ENCODE peak calls at places on chromosomes 13 and 19, in five cellular contexts. P, Q, W, F and D are unnamed samples.

GRCh38 chr19:9306443-9306842 is 3.2 kb downstream of the ZNF699 start:
- DNase-seq in P (peak; percentile 72), F (no peak), Q (peak; percentile 91), W (no peak), D (peak; percentile 58)

GRCh38 chr19:41175825-41176734 is 16.9 kb upstream of the CYP2S1 start:
- DNase-seq in W (no peak), F (no peak), Q (peak; percentile 90), P (peak; percentile 23), D (peak; percentile 89)

GRCh38 chr19:17337675-17338439 is 504 bp downstream of the GTPBP3 start:
- DNase-seq in F (no peak), P (no peak), Q (peak; percentile 46), W (no peak), D (peak; percentile 60)

GRCh38 chr19:40370997-40371801 is 18.8 kb downstream of the HIPK4 start:
- DNase-seq in Q (no peak), F (no peak), P (no peak), W (no peak), D (no peak)

GRCh38 chr19:49502866-49503581 is 6.8 kb downstream of the RPS11 start:
- DNase-seq in W (peak; percentile 30), P (peak; percentile 65), Q (peak; percentile 70), F (no peak), D (peak; percentile 66)

GRCh38 chr13:73938375-73939070 is 195.7 kb downstream of the KLF12 start:
- DNase-seq in F (no peak), Q (peak; percentile 90), W (no peak), P (peak; percentile 51), D (peak; percentile 75)

GRCh38 chr13:29704648-29705047 is 109.2 kb upstream of the SLC7A1 start:
- DNase-seq in W (no peak), P (no peak), Q (no peak), F (no peak), D (peak; percentile 36)

GRCh38 chr19:16244091-16244490 is 46.4 kb downstream of the AP1M1 start:
- DNase-seq in P (peak; percentile 28), F (no peak), Q (peak; percentile 30), W (no peak), D (peak; percentile 57)

GRCh38 chr19:43780706-43781525 is at the start of gene KCNN4:
- DNase-seq in W (no peak), F (no peak), Q (peak; percentile 53), P (no peak), D (peak; percentile 28)

GRCh38 chr19:1254081-1254527 is 5.7 kb downstream of the MIDN start:
- DNase-seq in F (no peak), W (no peak), P (no peak), Q (no peak), D (no peak)

GRCh38 chr13:27375686-27376326 is 48.6 kb upstream of the GTF3A start:
- DNase-seq in Q (peak; percentile 64), F (peak; percentile 29), W (no peak), P (peak; percentile 43), D (peak; percentile 84)

GRCh38 chr19:29283366-29283765 is 70.4 kb upstream of the UQCRFS1 start:
- DNase-seq in F (no peak), W (no peak), Q (no peak), P (no peak), D (no peak)

GRCh38 chr19:19591133-19591825 is 27.2 kb downstream of the PBX4 start:
- DNase-seq in W (peak; percentile 31), Q (peak; percentile 99), P (peak; percentile 92), F (peak; percentile 42), D (peak; percentile 95)

GRCh38 chr13:41541142-41541938 is 84.0 kb downstream of the RGCC start:
- DNase-seq in W (no peak), F (no peak), P (no peak), Q (no peak), D (no peak)

GRCh38 chr13:80249906-80250513 is 90.9 kb downstream of the SPRY2 start:
- DNase-seq in Q (peak; percentile 30), P (no peak), W (no peak), F (no peak), D (peak; percentile 26)

GRCh38 chr13:112990783-112991182 is 21.8 kb downstream of the MCF2L start:
- DNase-seq in W (no peak), P (no peak), F (no peak), Q (no peak), D (no peak)

GRCh38 chr13:39039033-39039432 is 777 bp downstream of the NHLRC3 start:
- DNase-seq in F (no peak), Q (no peak), P (no peak), W (no peak), D (no peak)

GRCh38 chr19:6228523-6229215 is 51.1 kb downstream of the MLLT1 start:
- DNase-seq in P (no peak), W (no peak), F (no peak), Q (no peak), D (no peak)

GRCh38 chr19:45994456-45994988 is 745 bp upstream of the CCDC61 start:
- DNase-seq in P (no peak), Q (no peak), F (no peak), W (no peak), D (no peak)

GRCh38 chr13:33367931-33368330 is 82.4 kb upstream of the STARD13 start:
- DNase-seq in Q (no peak), P (no peak), W (no peak), F (no peak), D (no peak)

GRCh38 chr19:50046649-50047503 is 21.1 kb downstream of the ZNF473 start:
- DNase-seq in P (no peak), Q (no peak), W (no peak), F (no peak), D (no peak)

GRCh38 chr13:26558074-26558805 is 757 bp downstream of the WASF3 start:
- DNase-seq in W (no peak), F (no peak), Q (peak; percentile 28), P (peak; percentile 0), D (peak; percentile 50)

GRCh38 chr19:49479975-49480628 is 6.1 kb downstream of the FLT3LG start:
- DNase-seq in F (no peak), Q (no peak), W (no peak), P (no peak), D (no peak)

GRCh38 chr13:36054041-36054440 is 77.1 kb downstream of the DCLK1 start:
- DNase-seq in F (no peak), Q (no peak), W (no peak), P (no peak), D (no peak)

GRCh38 chr19:16164222-16164890 is 9.0 kb downstream of the CIB3 start:
- DNase-seq in Q (no peak), F (no peak), P (no peak), W (no peak), D (no peak)

GRCh38 chr13:20702945-20703784 is at the start of gene IL17D:
- DNase-seq in W (peak; percentile 51), P (no peak), F (peak; percentile 33), Q (peak; percentile 34), D (peak; percentile 62)

GRCh38 chr19:48487944-48488343 is 18.8 kb downstream of the CYTH2 start:
- DNase-seq in P (peak; percentile 62), F (no peak), W (peak; percentile 67), Q (peak; percentile 92), D (peak; percentile 87)

GRCh38 chr13:111203742-111204386 is 88.8 kb downstream of the ARHGEF7 start:
- DNase-seq in Q (no peak), W (no peak), F (no peak), P (no peak), D (no peak)

GRCh38 chr19:28705008-28705407 is 507.9 kb downstream of the UQCRFS1 start:
- DNase-seq in F (no peak), Q (peak; percentile 92), W (no peak), P (peak; percentile 53), D (peak; percentile 78)

GRCh38 chr13:59494560-59494970 is 669.2 kb downstream of the DIAPH3 start:
- DNase-seq in P (no peak), W (no peak), Q (peak; percentile 66), F (no peak), D (peak; percentile 16)

GRCh38 chr19:50401505-50402450 is 17.0 kb upstream of the SPIB start:
- DNase-seq in W (no peak), F (no peak), P (no peak), Q (no peak), D (peak; percentile 5)

GRCh38 chr13:76882431-76882830 is 3.8 kb downstream of the KCTD12 start:
- DNase-seq in W (no peak), P (peak; percentile 61), Q (no peak), F (no peak), D (peak; percentile 67)